ENCODE peak calls at places on chromosomes 2 and 18, in nine cellular contexts. C is fibroblast of the conjunctiva, R is omental fat pad, O is anterior cingulate cortex, X is Kasumi-1, P is NCI-H774, N is progenitor cell of endocrine pancreas, K is NCI-H2081, Z is sciatic nerve. I is an unnamed sample.

GRCh38 chr18:10713400-10713799 is 187.6 kb downstream of the NAPG start:
- DNase-seq in X (no peak), R (no peak), N (no peak), Z (no peak), K (no peak), P (no peak), O (no peak), C (no peak), I (no peak)

GRCh38 chr2:83827618-83828017 is 631.5 kb downstream of the SUCLG1 start:
- DNase-seq in O (no peak), Z (no peak), R (no peak), N (no peak), K (no peak), X (peak), P (no peak), C (no peak), I (no peak)

GRCh38 chr18:26654173-26655009 is 106.0 kb upstream of the KCTD1 start:
- DNase-seq in X (peak), O (no peak), R (no peak), K (peak), N (no peak), P (no peak), C (no peak), Z (no peak), I (no peak)

GRCh38 chr2:189613077-189613636 is 32.6 kb upstream of the SLC40A1 start:
- DNase-seq in C (peak), K (no peak), Z (no peak), P (no peak), N (no peak), R (no peak), O (no peak), X (no peak), I (peak)

GRCh38 chr2:231900975-231901374 is 25.2 kb downstream of the NPPC start:
- DNase-seq in X (no peak), K (no peak), N (no peak), P (no peak), C (no peak), Z (no peak), R (no peak), O (no peak), I (no peak)

GRCh38 chr2:171404258-171404657 is 29.5 kb downstream of the METTL8 start:
- DNase-seq in X (no peak), K (no peak), C (peak), P (no peak), N (no peak), Z (no peak), R (no peak), O (no peak), I (peak)

GRCh38 chr2:10548626-10549025 is 100.5 kb upstream of the ODC1 start:
- DNase-seq in P (no peak), X (no peak), N (no peak), Z (no peak), C (peak), R (no peak), O (no peak), K (no peak), I (peak)

GRCh38 chr2:162261032-162261945 is 18.0 kb upstream of the FAP start:
- DNase-seq in X (peak), C (no peak), Z (peak), K (no peak), R (no peak), P (no peak), O (no peak), N (no peak), I (peak)

GRCh38 chr2:112880081-112880531 is 30.9 kb upstream of the IL37 start:
- DNase-seq in P (no peak), R (no peak), K (no peak), C (no peak), O (no peak), N (no peak), X (no peak), Z (no peak), I (peak)

GRCh38 chr2:127405252-127405605 is 13.0 kb upstream of the PROC start:
- DNase-seq in O (no peak), P (no peak), R (no peak), N (no peak), K (no peak), X (no peak), Z (no peak), C (no peak), I (no peak)

GRCh38 chr2:188114014-188114413 is 177.7 kb upstream of the GULP1 start:
- DNase-seq in Z (no peak), P (no peak), R (no peak), K (no peak), X (peak), C (peak), N (no peak), O (no peak), I (no peak)

GRCh38 chr2:25954199-25954752 is 28.0 kb downstream of the KIF3C start:
- DNase-seq in K (no peak), R (no peak), O (no peak), C (no peak), X (no peak), P (no peak), Z (no peak), N (no peak), I (no peak)

GRCh38 chr2:177984739-177985138 is 87.8 kb downstream of the PDE11A start:
- DNase-seq in K (peak), C (no peak), R (no peak), N (no peak), O (no peak), X (no peak), P (no peak), Z (no peak), I (no peak)

GRCh38 chr2:89784960-89785359 is 1093.5 kb downstream of the RPIA start:
- DNase-seq in K (no peak), P (no peak), N (no peak), Z (no peak), C (no peak), R (no peak), O (no peak), X (no peak), I (no peak)

GRCh38 chr18:57429607-57430165 is 5.5 kb upstream of the ONECUT2 start:
- DNase-seq in Z (no peak), P (no peak), O (no peak), C (no peak), X (no peak), N (no peak), R (no peak), K (no peak), I (no peak)

GRCh38 chr18:59792353-59792752 is 95.1 kb upstream of the CCBE1 start:
- DNase-seq in C (no peak), N (no peak), K (no peak), X (no peak), O (no peak), P (no peak), R (no peak), Z (no peak), I (no peak)

GRCh38 chr2:197107291-197108269 is 181.1 kb upstream of the PGAP1 start:
- DNase-seq in O (no peak), Z (no peak), C (peak), R (no peak), P (no peak), X (no peak), K (no peak), N (no peak), I (peak)

GRCh38 chr18:37019157-37019571 is 190.2 kb downstream of the KIAA1328 start:
- DNase-seq in X (peak), O (no peak), C (no peak), Z (no peak), R (no peak), N (no peak), K (peak), P (no peak), I (no peak)

GRCh38 chr2:224009605-224010330 is 29.3 kb downstream of the SERPINE2 start:
- DNase-seq in N (no peak), P (no peak), O (no peak), X (no peak), Z (no peak), R (no peak), C (no peak), K (no peak), I (no peak)

GRCh38 chr18:23437357-23438045 is 15.6 kb upstream of the RIOK3 start:
- DNase-seq in R (peak), P (peak), O (peak), Z (peak), K (peak), N (peak), X (peak), C (peak), I (peak)

GRCh38 chr2:229920011-229920781 is 1.6 kb downstream of the TRIP12 start:
- DNase-seq in C (no peak), N (no peak), P (no peak), O (no peak), K (peak), R (peak), X (peak), Z (no peak), I (no peak)

GRCh38 chr18:2410688-2411087 is 160.6 kb downstream of the METTL4 start:
- DNase-seq in Z (no peak), K (no peak), N (no peak), X (no peak), P (no peak), O (no peak), C (no peak), R (no peak), I (no peak)

GRCh38 chr18:70907673-70908072 is 618.8 kb downstream of the SOCS6 start:
- DNase-seq in Z (no peak), R (no peak), O (no peak), N (no peak), X (no peak), K (peak), P (peak), C (peak), I (no peak)

GRCh38 chr18:78619854-78620253 is 359.8 kb upstream of the SALL3 start:
- DNase-seq in Z (no peak), X (no peak), P (no peak), R (no peak), C (no peak), K (no peak), O (no peak), N (no peak), I (no peak)

GRCh38 chr2:182970486-182970885 is 67.8 kb downstream of the NCKAP1 start:
- DNase-seq in N (no peak), R (no peak), C (no peak), O (no peak), Z (no peak), P (no peak), X (no peak), K (no peak), I (no peak)

I was measured in stromal cell of bone marrow.